ENCODE peak calls at places on chromosomes 1 and 21, in four cellular contexts. G is lung; I is CD4-positive, CD25-positive, alpha-beta regulatory T cell; J is OCI-LY7. C is an unnamed sample.

GRCh38 chr1:209490013-209490412 is 93.5 kb upstream of the CAMK1G start:
- DNase-seq in G (no peak), I (no peak), J (no peak), C (no peak)

GRCh38 chr1:116286541-116286971 is 86.5 kb upstream of the ATP1A1 start:
- DNase-seq in I (no peak), J (no peak), G (no peak), C (no peak)

GRCh38 chr1:1591452-1591851 is 8.5 kb downstream of the FNDC10 start:
- DNase-seq in I (no peak), J (no peak), G (no peak), C (no peak)

GRCh38 chr1:68600049-68600661 is 103.3 kb upstream of the DEPDC1 start:
- DNase-seq in I (no peak), J (peak; percentile 7), G (no peak), C (no peak)

GRCh38 chr1:236085545-236086159 is 20.8 kb upstream of the NID1 start:
- DNase-seq in J (no peak), I (no peak), G (no peak), C (no peak)

GRCh38 chr1:189899686-189900495 is 577.8 kb downstream of the BRINP3 start:
- DNase-seq in J (no peak), G (no peak), I (no peak), C (no peak)

GRCh38 chr1:233364026-233364425 is 36.5 kb downstream of the MAP3K21 start:
- DNase-seq in G (no peak), I (no peak), J (no peak), C (no peak)

GRCh38 chr1:207034998-207035397 is 2.4 kb upstream of the C1orf116 start:
- DNase-seq in J (no peak), G (no peak), I (no peak), C (no peak)

GRCh38 chr1:14724697-14725096 is 126.2 kb downstream of the KAZN start:
- DNase-seq in G (no peak), I (no peak), J (no peak), C (no peak)

GRCh38 chr1:200366577-200367253 is 43.1 kb downstream of the ZNF281 start:
- DNase-seq in J (no peak), G (no peak), I (no peak), C (no peak)

GRCh38 chr1:202076050-202076511 is 46.6 kb upstream of the GPR37L1 start:
- DNase-seq in G (no peak), I (no peak), J (no peak), C (no peak)

GRCh38 chr1:79887059-79887458 is 880.5 kb upstream of the ADGRL4 start:
- DNase-seq in G (no peak), I (no peak), J (no peak), C (no peak)

GRCh38 chr1:156912861-156913808 is 7.3 kb upstream of the LRRC71 start:
- DNase-seq in G (peak; percentile 71), J (no peak), I (no peak), C (no peak)

GRCh38 chr1:53557369-53557768 is 98.2 kb downstream of the DMRTB1 start:
- DNase-seq in G (no peak), I (no peak), J (no peak), C (no peak)

GRCh38 chr1:160168609-160169369 is 17.4 kb downstream of the ATP1A4 start:
- DNase-seq in J (no peak), I (no peak), G (no peak), C (no peak)

GRCh38 chr1:86471296-86471695 is 2.6 kb downstream of the CLCA1 start:
- DNase-seq in J (no peak), G (no peak), I (no peak), C (no peak)

GRCh38 chr1:150028322-150028721 is 17.8 kb upstream of the OTUD7B start:
- DNase-seq in G (no peak), I (no peak), J (no peak), C (no peak)

GRCh38 chr1:198671136-198671535 is 32.3 kb downstream of the PTPRC start:
- DNase-seq in I (no peak), J (peak; percentile 51), G (no peak), C (no peak)

GRCh38 chr1:1167416-1168155 is 6.1 kb upstream of the TTLL10 start:
- DNase-seq in I (no peak), J (no peak), G (no peak), C (no peak)

GRCh38 chr1:54310439-54311328 is 95.5 kb downstream of the SSBP3 start:
- DNase-seq in J (peak; percentile 41), I (no peak), G (peak; percentile 53), C (no peak)

GRCh38 chr1:230627767-230628166 is 14.5 kb upstream of the COG2 start:
- DNase-seq in I (no peak), J (no peak), G (no peak), C (no peak)

GRCh38 chr1:39266269-39266668 is 61.8 kb downstream of the MACF1 start:
- DNase-seq in J (peak; percentile 51), I (peak; percentile 9), G (no peak), C (no peak)

GRCh38 chr1:209652873-209653401 is 712 bp upstream of the LAMB3 start:
- DNase-seq in J (no peak), I (no peak), G (peak; percentile 94), C (no peak)

GRCh38 chr1:211885746-211886522 is 55.4 kb upstream of the LPGAT1 start:
- DNase-seq in J (no peak), I (no peak), G (no peak), C (no peak)

GRCh38 chr1:223714849-223715709 is 2.7 kb downstream of the CAPN2 start:
- DNase-seq in G (no peak), J (no peak), I (no peak), C (no peak)

GRCh38 chr1:45543599-45544417 is 6.8 kb upstream of the AKR1A1 start:
- DNase-seq in I (peak; percentile 49), G (peak; percentile 65), J (peak; percentile 46), C (peak; percentile 58)

GRCh38 chr1:158095737-158096335 is 84.9 kb upstream of the CD1D start:
- DNase-seq in J (peak; percentile 44), G (no peak), I (no peak), C (no peak)

GRCh38 chr1:4636186-4636585 is 18.2 kb upstream of the AJAP1 start:
- DNase-seq in I (no peak), G (no peak), J (no peak), C (no peak)

GRCh38 chr21:39667353-39667891 is 54.7 kb downstream of the B3GALT5 start:
- DNase-seq in J (no peak), G (no peak), I (no peak), C (no peak)

GRCh38 chr1:234844479-234845031 is 234.6 kb upstream of the IRF2BP2 start:
- DNase-seq in I (peak; percentile 16), J (peak; percentile 71), G (no peak), C (no peak)

GRCh38 chr1:238419209-238419608 is 528.5 kb upstream of the ZP4 start:
- DNase-seq in I (no peak), G (no peak), J (no peak), C (no peak)

GRCh38 chr21:44785620-44786344 is 15.8 kb downstream of the UBE2G2 start:
- DNase-seq in J (no peak), G (no peak), I (no peak), C (no peak)

GRCh38 chr21:42154237-42155044 is 64.5 kb upstream of the ABCG1 start:
- DNase-seq in J (no peak), G (no peak), I (no peak), C (no peak)

GRCh38 chr1:79633456-79633855 is 626.9 kb upstream of the ADGRL4 start:
- DNase-seq in G (no peak), I (no peak), J (no peak), C (no peak)

GRCh38 chr1:76901158-76901767 is 34.0 kb downstream of the ST6GALNAC5 start:
- DNase-seq in I (peak; percentile 19), J (peak; percentile 55), G (no peak), C (no peak)

GRCh38 chr1:160085686-160086089 is 4.3 kb downstream of the KCNJ9 start:
- DNase-seq in I (peak; percentile 70), G (peak; percentile 66), J (peak; percentile 75), C (peak; percentile 67)

GRCh38 chr21:26441081-26441610 is 131.9 kb downstream of the CYYR1 start:
- DNase-seq in G (no peak), I (no peak), J (no peak), C (no peak)
- H3K9me3 ChIP-seq in G (no peaks in the 10 kb centered on the region), I (no peaks in the 10 kb centered on the region), J (peaks cover 9% of the 10 kb centered on the region), C (no peaks in the 10 kb centered on the region)

GRCh38 chr1:248710305-248710900 is 7.8 kb upstream of the OR14I1 start:
- DNase-seq in G (no peak), J (no peak), I (no peak), C (no peak)
- H3K9me3 ChIP-seq in G (peaks cover 7% of the 10 kb centered on the region), J (peaks cover 17% of the 10 kb centered on the region), I (no peaks in the 10 kb centered on the region), C (no peaks in the 10 kb centered on the region)

GRCh38 chr1:118360817-118361216 is 175.8 kb upstream of the SPAG17 start:
- DNase-seq in G (no peak), I (no peak), J (no peak), C (no peak)
- H3K9me3 ChIP-seq in G (no peaks in the 10 kb centered on the region), I (peaks cover 11% of the 10 kb centered on the region), J (peaks cover 4% of the 10 kb centered on the region), C (no peaks in the 10 kb centered on the region)

GRCh38 chr1:2908081-2908480 is 106.6 kb upstream of the TTC34 start:
- DNase-seq in G (no peak), I (no peak), J (no peak), C (no peak)

GRCh38 chr1:2908561-2908960 is 107.1 kb upstream of the TTC34 start:
- DNase-seq in I (no peak), J (no peak), G (no peak), C (no peak)

GRCh38 chr1:2906620-2907019 is 105.1 kb upstream of the TTC34 start:
- DNase-seq in J (no peak), I (no peak), G (no peak), C (no peak)

GRCh38 chr1:2906105-2906504 is 104.6 kb upstream of the TTC34 start:
- DNase-seq in I (no peak), G (no peak), J (no peak), C (no peak)

DNA sequence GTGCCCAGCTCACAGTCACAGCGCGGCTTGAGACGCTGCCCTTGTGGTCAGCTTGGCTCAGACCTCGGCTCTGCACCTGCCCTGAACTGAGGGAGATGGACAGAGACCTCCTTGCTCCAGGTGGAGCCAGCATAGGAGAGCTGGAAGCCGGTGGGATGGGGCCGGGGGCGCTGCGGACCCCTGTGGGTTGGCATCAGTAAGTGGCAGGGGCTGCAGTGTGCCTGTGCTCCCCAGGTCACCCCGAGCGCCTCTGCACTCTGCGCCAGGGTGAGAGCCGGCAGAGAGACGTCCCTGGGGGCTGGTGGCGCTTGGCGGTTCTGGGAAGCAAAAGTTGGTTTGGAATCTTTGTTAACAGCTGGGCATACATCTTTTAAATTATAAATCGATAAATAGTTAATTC is 105.6 kb upstream of the TTC34 start:
- DNase-seq in I (no peak), G (no peak), J (no peak), C (no peak)
- H3K9me3 ChIP-seq in I (no peaks in the 10 kb centered on the region), G (no peaks in the 10 kb centered on the region), J (no peaks in the 10 kb centered on the region), C (no peaks in the 10 kb centered on the region)

GRCh38 chr1:227666286-227666685 is 68.8 kb downstream of the JMJD4 start:
- DNase-seq in I (no peak), J (no peak), G (no peak), C (no peak)
- H3K9me3 ChIP-seq in I (peaks cover 100% of the 10 kb centered on the region), J (peaks cover 37% of the 10 kb centered on the region), G (peaks cover 35% of the 10 kb centered on the region), C (peaks cover 28% of the 10 kb centered on the region)

GRCh38 chr21:32861871-32862270 is 90.3 kb upstream of the PAXBP1 start:
- DNase-seq in I (no peak), G (no peak), J (no peak), C (no peak)

DNA sequence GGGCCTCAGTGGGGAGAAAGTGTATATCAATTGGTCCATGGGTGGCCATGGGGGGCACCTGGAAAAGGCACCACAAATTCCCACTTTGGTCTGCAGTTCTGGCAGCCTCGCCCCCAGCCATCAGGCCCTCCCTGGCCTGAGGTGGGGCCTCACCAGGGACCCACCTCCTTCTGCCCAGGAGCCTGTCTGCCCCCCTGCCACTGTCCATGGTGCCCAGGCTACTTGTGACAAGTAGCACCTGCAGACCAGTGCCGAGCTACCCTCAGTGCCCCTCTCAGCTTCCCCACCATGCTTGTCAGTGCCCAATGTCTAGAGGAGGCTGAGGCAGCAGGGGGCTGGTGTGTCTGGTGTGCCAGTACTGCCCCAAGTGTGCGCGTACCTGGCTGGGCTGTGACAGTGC is 87.1 kb upstream of the PAXBP1 start:
- DNase-seq in G (no peak), J (no peak), I (no peak), C (no peak)
- H3K9me3 ChIP-seq in G (peaks cover 10% of the 10 kb centered on the region), J (peaks cover 19% of the 10 kb centered on the region), I (no peaks in the 10 kb centered on the region), C (peaks cover 4% of the 10 kb centered on the region)

C was measured in T-helper 17 cell.